ENCODE peak calls at places on chromosomes 11 and 22, in six cellular contexts. M is prostate gland; Z is AG04450; B is sigmoid colon; N is naive thymus-derived CD4-positive, alpha-beta T cell; A is fibroblast of lung. P is an unnamed sample.
A peak's percentile ranks its signal among the peaks of the same experiment; 100 is the strongest.

GRCh38 chr11:72578541-72578940 is 95.7 kb downstream of the PDE2A start:
- DNase-seq in B (peak; percentile 37), M (no peak), N (no peak), A (no peak), Z (no peak), P (peak; percentile 10)

GRCh38 chr22:20866716-20867115 is 7.9 kb downstream of the SNAP29 start:
- DNase-seq in N (no peak), Z (no peak), A (no peak), B (no peak), M (no peak), P (no peak)

GRCh38 chr11:69873166-69874077 is 54.2 kb upstream of the FGF3 start:
- DNase-seq in M (no peak), N (no peak), Z (no peak), B (peak; percentile 21), A (no peak), P (no peak)

GRCh38 chr11:2383823-2384722 is 7.0 kb downstream of the CD81 start:
- DNase-seq in N (no peak), M (no peak), B (no peak), A (no peak), Z (no peak), P (no peak)

GRCh38 chr22:30694638-30695350 is at the start of gene OSBP2:
- DNase-seq in B (peak; percentile 62), Z (no peak), N (peak; percentile 29), M (peak; percentile 24), A (no peak), P (peak; percentile 54)

GRCh38 chr11:67496113-67496512 is 9.1 kb downstream of the PITPNM1 start:
- DNase-seq in B (no peak), N (no peak), M (no peak), A (no peak), Z (no peak), P (no peak)

GRCh38 chr11:88813233-88813915 is 252.4 kb downstream of the GRM5 start:
- DNase-seq in N (no peak), B (no peak), Z (no peak), M (no peak), A (no peak), P (no peak)

GRCh38 chr22:29116397-29117123 is 43.7 kb downstream of the KREMEN1 start:
- DNase-seq in Z (peak; percentile 83), A (no peak), M (no peak), B (no peak), N (no peak), P (no peak)

GRCh38 chr22:38098410-38099249 is 11.9 kb downstream of the BAIAP2L2 start:
- DNase-seq in B (no peak), A (peak; percentile 37), N (no peak), Z (no peak), M (no peak), P (no peak)

GRCh38 chr11:72038491-72038890 is 39.8 kb downstream of the IL18BP start:
- DNase-seq in Z (peak; percentile 48), A (peak; percentile 89), B (peak; percentile 94), M (peak; percentile 78), N (no peak), P (peak; percentile 63)

GRCh38 chr22:20591660-20592310 is 84.4 kb downstream of the MED15 start:
- DNase-seq in M (peak; percentile 60), B (no peak), Z (peak; percentile 54), N (no peak), A (peak; percentile 75), P (no peak)

GRCh38 chr11:91972665-91973266 is 251.9 kb upstream of the FAT3 start:
- DNase-seq in M (no peak), A (no peak), N (no peak), Z (no peak), B (no peak), P (no peak)

GRCh38 chr22:35345808-35346505 is 34.9 kb upstream of the HMOX1 start:
- DNase-seq in N (no peak), Z (no peak), A (no peak), B (no peak), M (no peak), P (no peak)

GRCh38 chr11:29227816-29228215 is 789.0 kb downstream of the KCNA4 start:
- DNase-seq in A (peak; percentile 14), Z (no peak), N (no peak), M (no peak), B (no peak), P (no peak)

GRCh38 chr11:115990004-115990447 is 485.8 kb upstream of the CADM1 start:
- DNase-seq in Z (no peak), M (no peak), B (no peak), A (no peak), N (no peak), P (peak; percentile 51)

GRCh38 chr22:22080270-22080669 is 97.7 kb upstream of the TOP3B start:
- DNase-seq in A (no peak), Z (no peak), B (no peak), M (no peak), N (no peak), P (no peak)

GRCh38 chr11:45997599-45997998 is 75.1 kb downstream of the LARGE2 start:
- DNase-seq in Z (no peak), N (no peak), M (no peak), A (no peak), B (no peak), P (no peak)

GRCh38 chr11:66479741-66480115 is 506 bp upstream of the DPP3 start:
- DNase-seq in B (no peak), M (no peak), A (no peak), N (no peak), Z (peak; percentile 6), P (no peak)

GRCh38 chr11:47496808-47497207 is 47.9 kb upstream of the RAPSN start:
- DNase-seq in M (no peak), N (no peak), B (no peak), A (no peak), Z (no peak), P (no peak)

GRCh38 chr11:96219981-96220623 is 122.9 kb downstream of the MAML2 start:
- DNase-seq in N (no peak), A (peak; percentile 56), B (no peak), Z (no peak), M (no peak), P (no peak)

GRCh38 chr11:118415739-118416068 is 14.3 kb downstream of the ATP5MG start:
- DNase-seq in A (peak; percentile 94), B (peak; percentile 89), M (peak; percentile 26), Z (peak; percentile 95), N (no peak), P (no peak)

GRCh38 chr22:38214248-38215056 is 12.7 kb downstream of the MAFF start:
- DNase-seq in Z (no peak), A (peak; percentile 65), M (peak; percentile 42), B (peak; percentile 83), N (peak; percentile 54), P (peak; percentile 50)

GRCh38 chr11:119572481-119573424 is 149.8 kb upstream of the THY1 start:
- DNase-seq in B (no peak), A (no peak), M (no peak), N (no peak), Z (no peak), P (no peak)

GRCh38 chr11:2202071-2202899 is 30.7 kb upstream of the TH start:
- DNase-seq in B (peak; percentile 52), A (no peak), N (no peak), M (peak; percentile 84), Z (no peak), P (peak; percentile 30)

GRCh38 chr11:48116843-48117242 is 99.8 kb upstream of the OR4B1 start:
- DNase-seq in B (no peak), Z (no peak), M (no peak), N (no peak), A (no peak), P (no peak)

GRCh38 chr11:9428706-9429105 is 32.1 kb upstream of the ZNF143 start:
- DNase-seq in N (no peak), B (no peak), Z (no peak), M (no peak), A (no peak), P (no peak)

GRCh38 chr22:35777335-35777975 is 59.8 kb downstream of the APOL5 start:
- DNase-seq in B (no peak), A (peak; percentile 78), Z (peak; percentile 58), M (no peak), N (no peak), P (no peak)

GRCh38 chr11:18203723-18204122 is 31.1 kb downstream of the MRGPRX4 start:
- DNase-seq in Z (no peak), M (no peak), B (no peak), A (peak; percentile 22), N (no peak), P (no peak)

GRCh38 chr11:1038361-1038760 is 1.8 kb upstream of the MUC6 start:
- DNase-seq in Z (no peak), M (no peak), N (no peak), B (no peak), A (no peak), P (no peak)

GRCh38 chr11:80686889-80687288 is 1246.1 kb upstream of the TENM4 start:
- DNase-seq in Z (no peak), B (no peak), N (no peak), A (no peak), M (no peak), P (no peak)
- H3K27ac ChIP-seq in Z (no peak overlapping the region), B (no peak overlapping the region), N (no peak overlapping the region), A (no peak overlapping the region), M (no peak overlapping the region), P (no peak overlapping the region)

DNA sequence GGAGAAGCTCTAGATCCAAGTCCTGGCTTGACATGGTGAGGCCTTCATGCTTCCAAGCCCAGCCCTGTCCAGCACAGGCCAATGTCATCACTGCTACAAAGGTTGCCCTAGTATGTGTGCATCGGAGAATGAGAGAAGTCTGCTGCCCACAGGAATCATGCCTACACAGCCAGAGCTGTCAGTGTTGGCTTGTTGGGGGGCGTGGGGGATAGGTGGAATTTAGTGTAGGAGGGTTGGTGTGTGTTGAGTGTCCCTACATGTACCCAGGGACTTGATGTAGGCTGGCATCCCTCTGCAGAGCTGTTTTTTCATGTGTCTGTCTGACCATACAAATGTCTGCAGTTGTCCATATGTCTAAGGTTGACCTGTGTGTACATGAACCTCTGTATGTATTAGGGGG is 37.6 kb downstream of the SLC22A12 start:
- DNase-seq in A (no peak), B (no peak), N (no peak), Z (no peak), M (no peak), P (no peak)
- H3K27me3 ChIP-seq in A (peaks cover 2% of the 10 kb centered on the region), B (no peaks in the 10 kb centered on the region), N (no peaks in the 10 kb centered on the region), Z (peaks cover 36% of the 10 kb centered on the region), M (peaks cover 2% of the 10 kb centered on the region), P (no peaks in the 10 kb centered on the region)

GRCh38 chr22:49369726-49370717 is 457.7 kb downstream of the BRD1 start:
- DNase-seq in N (no peak), M (no peak), B (no peak), Z (no peak), A (no peak), P (no peak)
- H3K4me3 ChIP-seq in N (no peak overlapping the region), M (no peak overlapping the region), B (no peak overlapping the region), Z (no peak overlapping the region), A (no peak overlapping the region), P (no peak overlapping the region)

DNA sequence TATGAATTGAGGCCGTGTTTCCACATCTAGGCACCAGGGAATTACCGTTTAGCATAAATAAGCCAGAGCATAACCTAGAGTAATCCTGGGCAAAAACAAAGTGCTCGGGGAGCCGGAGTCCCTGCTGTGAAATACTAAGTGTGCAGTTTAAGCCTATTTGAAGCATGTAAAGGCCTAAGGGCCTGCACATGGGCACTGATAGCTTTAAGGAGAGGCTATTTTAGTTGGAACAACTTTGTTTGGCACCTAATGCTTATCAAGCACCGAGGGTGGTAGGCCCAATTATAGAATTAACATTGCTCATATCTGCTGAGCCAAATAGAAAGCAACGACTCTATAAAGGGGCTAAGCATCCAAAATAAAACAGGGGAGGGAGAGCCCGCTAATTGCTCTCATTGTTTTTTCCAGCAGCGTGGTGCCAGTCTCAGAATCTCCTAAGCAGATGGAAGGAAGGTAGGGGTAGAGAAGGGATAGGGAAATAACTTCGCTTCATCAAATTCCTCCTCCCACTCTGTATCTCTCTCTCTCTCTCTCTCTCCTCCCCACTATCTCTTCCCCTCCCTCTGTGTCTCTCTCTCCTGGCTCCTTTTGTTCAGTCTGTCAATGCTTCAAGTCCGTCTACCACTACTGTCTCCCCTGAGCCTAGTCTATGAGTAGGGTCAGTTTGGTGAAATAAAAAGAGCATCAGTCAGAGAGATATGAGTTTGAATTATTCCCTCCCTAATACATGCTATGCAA is 292.8 kb downstream of the NXPE2 start:
- DNase-seq in N (no peak), Z (no peak), A (no peak), B (no peak), M (no peak), P (no peak)
- H3K27ac ChIP-seq in N (no peak overlapping the region), Z (no peak overlapping the region), A (no peak overlapping the region), B (no peak overlapping the region), M (no peak overlapping the region), P (no peak overlapping the region)

P was measured in dorsolateral prefrontal cortex.